ENCODE peak calls at places on chromosomes 6 and 20, in eight cellular contexts. T is tibial artery, K is HT1080, U is GF-D8, L is bronchial epithelial cell, J is EL, B is NCI-H2081, M is breast epithelium. D is an unnamed sample.

GRCh38 chr20:44180814-44181213 is 6.2 kb downstream of the JPH2 start:
- DNase-seq in T (peak; percentile 68), K (no peak), U (no peak), L (no peak), J (no peak), B (no peak), M (no peak), D (no peak)

GRCh38 chr6:105564503-105564902 is 161.6 kb upstream of the PREP start:
- DNase-seq in T (no peak), K (no peak), U (no peak), L (no peak), J (no peak), B (no peak), M (no peak), D (no peak)

GRCh38 chr6:34018961-34019606 is 126.8 kb downstream of the GRM4 start:
- DNase-seq in T (no peak), K (no peak), U (no peak), L (no peak), J (no peak), B (no peak), M (no peak), D (no peak)

GRCh38 chr20:40056186-40056585 is 632.9 kb downstream of the MAFB start:
- DNase-seq in T (no peak), K (no peak), U (no peak), L (no peak), J (no peak), B (no peak), M (no peak), D (no peak)

GRCh38 chr20:33753763-33754162 is 22.0 kb downstream of the ZNF341 start:
- DNase-seq in T (no peak), K (peak; percentile 22), U (no peak), L (peak; percentile 25), J (peak; percentile 76), B (no peak), M (no peak), D (no peak)

GRCh38 chr6:15505463-15505918 is 157.3 kb downstream of the DTNBP1 start:
- DNase-seq in T (no peak), K (no peak), U (no peak), L (no peak), J (no peak), B (no peak), M (no peak), D (no peak)

GRCh38 chr20:25453035-25453810 is 45.8 kb downstream of the GINS1 start:
- DNase-seq in T (no peak), K (peak; percentile 58), U (no peak), L (peak; percentile 53), J (peak; percentile 49), B (peak; percentile 14), M (no peak), D (no peak)

GRCh38 chr20:58308680-58309527 is 611 bp upstream of the RAB22A start:
- DNase-seq in T (peak; percentile 63), K (peak; percentile 17), U (no peak), L (no peak), J (peak; percentile 53), B (peak; percentile 26), M (peak; percentile 57), D (no peak)

GRCh38 chr6:40882321-40882720 is 156.7 kb downstream of the UNC5CL start:
- DNase-seq in T (no peak), K (no peak), U (no peak), L (no peak), J (no peak), B (peak; percentile 32), M (no peak), D (peak; percentile 77)

GRCh38 chr20:53642196-53643030 is 48.8 kb upstream of the ZNF217 start:
- DNase-seq in T (peak; percentile 37), K (peak; percentile 85), U (peak; percentile 87), L (peak; percentile 65), J (peak; percentile 66), B (peak; percentile 4), M (no peak), D (no peak)

GRCh38 chr20:19937651-19938420 is 79.3 kb upstream of the NAA20 start:
- DNase-seq in T (no peak), K (no peak), U (peak; percentile 47), L (no peak), J (no peak), B (no peak), M (no peak), D (no peak)

GRCh38 chr20:44644384-44645131 is 6.9 kb downstream of the ADA start:
- DNase-seq in T (no peak), K (no peak), U (no peak), L (no peak), J (no peak), B (no peak), M (no peak), D (no peak)

GRCh38 chr20:11098888-11099287 is 425.1 kb upstream of the JAG1 start:
- DNase-seq in T (no peak), K (no peak), U (no peak), L (no peak), J (no peak), B (no peak), M (no peak), D (no peak)

GRCh38 chr6:106820412-106820852 is 154.1 kb downstream of the CD24 start:
- DNase-seq in T (no peak), K (peak; percentile 71), U (no peak), L (no peak), J (peak; percentile 88), B (no peak), M (no peak), D (no peak)